ENCODE peak calls at places on chromosomes 12 and 14, in nine cellular contexts. G is adrenal gland, K is A549, F is sigmoid colon, A is testis, U is ovary, V is lower leg skin, E is uterus, P is IMR-90. X is an unnamed sample.
A peak's percentile ranks its signal among the peaks of the same experiment; 100 is the strongest.

GRCh38 chr12:50647479-50647878 is 116.4 kb upstream of the ATF1 start:
- DNase-seq in G (no peak), K (no peak), F (no peak), A (no peak), U (no peak), V (no peak), E (no peak), P (peak; percentile 37), X (no peak)

GRCh38 chr14:24289649-24290283 is 9.8 kb downstream of the DHRS1 start:
- DNase-seq in G (no peak), K (no peak), F (no peak), A (no peak), U (no peak), V (no peak), E (no peak), P (no peak), X (no peak)

GRCh38 chr12:109764123-109764522 is 50.5 kb downstream of the FAM222A start:
- DNase-seq in G (no peak), K (no peak), F (no peak), A (no peak), U (no peak), V (no peak), E (no peak), P (no peak), X (no peak)

GRCh38 chr12:101703487-101703886 is 6.0 kb downstream of the CHPT1 start:
- DNase-seq in G (no peak), K (no peak), F (no peak), A (no peak), U (no peak), V (no peak), E (no peak), P (no peak), X (no peak)

GRCh38 chr14:68094158-68094557 is 274.6 kb downstream of the RAD51B start:
- DNase-seq in G (no peak), K (no peak), F (no peak), A (no peak), U (no peak), V (no peak), E (no peak), P (no peak), X (no peak)

GRCh38 chr12:51482808-51483532 is 58.3 kb downstream of the SLC4A8 start:
- DNase-seq in G (no peak), K (no peak), F (no peak), A (no peak), U (no peak), V (no peak), E (no peak), P (no peak), X (no peak)

GRCh38 chr12:8894986-8895385 is 19.3 kb upstream of the PHC1 start:
- DNase-seq in G (no peak), K (no peak), F (no peak), A (peak; percentile 29), U (no peak), V (no peak), E (no peak), P (no peak), X (no peak)

GRCh38 chr12:15522574-15523187 is 200.4 kb downstream of the PTPRO start:
- DNase-seq in G (no peak), K (peak; percentile 54), F (no peak), A (no peak), U (no peak), V (no peak), E (no peak), P (peak; percentile 34), X (no peak)

GRCh38 chr14:20469890-20470858 is 968 bp downstream of the PNP start:
- DNase-seq in G (peak; percentile 61), K (peak; percentile 71), F (peak; percentile 73), A (peak; percentile 35), U (no peak), V (peak; percentile 60), E (peak; percentile 16), P (peak; percentile 57), X (peak; percentile 13)
- TF ChIP-seq CTCF in G (no peak), K (no peak), F (peak; percentile 12), A (no peak), U (no peak), V (no peak), E (no peak), P (no peak), X (no peak)

GRCh38 chr12:54560374-54560858 is 11.0 kb downstream of the PDE1B start:
- DNase-seq in G (peak; percentile 87), K (peak; percentile 80), F (peak; percentile 96), A (peak; percentile 98), U (peak; percentile 94), V (peak; percentile 93), E (peak; percentile 93), P (peak; percentile 36), X (peak; percentile 94)
- TF ChIP-seq POLR2A in G (peak; percentile 11), K (no peak), F (no peak), A (peak; percentile 35), U (peak; percentile 80), V (no peak), E (peak; percentile 63), P (no peak), X (peak; percentile 50)

DNA sequence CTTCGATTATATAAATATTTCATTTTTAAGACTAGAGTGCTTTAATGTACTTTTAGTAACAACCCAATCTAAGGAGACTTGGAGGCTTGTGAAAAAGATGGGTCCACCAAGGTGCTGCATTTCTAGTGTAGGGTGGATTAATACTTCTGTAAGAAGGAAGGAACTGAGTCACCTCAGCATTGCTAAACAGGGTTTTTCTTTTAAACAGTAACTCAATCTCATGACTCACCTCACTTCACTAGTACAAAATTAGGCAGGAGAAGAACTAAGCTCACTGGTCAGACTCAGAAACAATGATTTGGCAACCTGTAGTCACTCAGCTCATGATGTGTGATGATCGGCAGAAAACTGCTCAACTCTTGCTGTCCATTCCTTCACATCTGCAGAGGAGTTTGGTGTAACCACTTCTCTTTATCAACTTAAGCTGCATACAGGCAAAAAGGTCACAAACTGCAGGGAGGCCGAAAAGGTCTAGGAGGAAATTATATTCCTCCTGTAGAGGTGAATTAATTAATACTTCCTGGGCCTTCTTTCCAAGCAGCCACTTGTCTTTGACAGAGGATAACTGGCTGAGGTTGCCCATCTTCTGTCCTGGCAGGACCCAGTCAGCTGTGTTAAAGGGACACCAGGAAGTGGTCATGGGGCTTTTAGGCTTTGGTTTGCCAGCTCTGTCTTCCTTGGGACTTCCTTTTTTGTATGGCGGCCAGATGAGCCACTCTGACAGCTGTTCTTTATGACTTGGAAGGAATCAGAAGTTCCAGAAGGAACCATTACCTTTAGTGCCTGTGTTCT is 466.9 kb downstream of the FUT8 start:
- DNase-seq in G (no peak), K (peak; percentile 45), F (no peak), A (no peak), U (no peak), V (no peak), E (no peak), P (peak; percentile 60), X (no peak)
- TF ChIP-seq CTCF in G (no peak), K (no peak), F (no peak), A (no peak), U (no peak), V (no peak), E (no peak), P (no peak), X (no peak)

DNA sequence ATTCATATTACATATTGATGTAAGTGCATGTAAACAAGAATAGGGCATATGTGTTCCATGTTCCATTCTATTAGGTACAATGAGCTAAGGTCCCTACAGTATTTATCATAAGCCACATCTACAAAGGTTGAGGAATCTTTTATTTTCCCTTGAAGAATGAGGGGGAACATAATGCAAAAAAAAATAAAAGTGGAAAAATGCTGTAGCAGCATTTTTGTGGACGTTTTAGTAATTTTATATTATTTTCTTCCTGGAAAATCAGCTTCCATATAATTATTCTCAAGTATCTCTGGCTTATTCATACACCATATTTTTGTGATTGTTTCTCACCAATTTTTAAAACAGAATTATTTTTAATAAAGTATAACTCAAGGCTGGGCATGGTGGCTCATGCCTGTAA is 148.7 kb downstream of the MED13L start:
- DNase-seq in G (no peak), K (no peak), F (no peak), A (no peak), U (no peak), V (no peak), E (no peak), P (no peak), X (no peak)
- TF ChIP-seq POLR2A in G (no peak), K (no peak), F (no peak), A (no peak), U (no peak), V (no peak), E (no peak), P (no peak), X (no peak)

GRCh38 chr12:27732281-27732680 is 21.6 kb downstream of the MRPS35 start:
- DNase-seq in G (no peak), K (peak; percentile 42), F (no peak), A (peak; percentile 49), U (no peak), V (no peak), E (no peak), P (no peak), X (no peak)
- TF ChIP-seq CTCF in G (no peak), K (no peak), F (no peak), A (no peak), U (no peak), V (no peak), E (no peak), P (peak; percentile 15), X (no peak)

GRCh38 chr14:100279563-100279962 is 26.7 kb downstream of the SLC25A29 start:
- DNase-seq in G (no peak), K (no peak), F (no peak), A (no peak), U (no peak), V (no peak), E (no peak), P (no peak), X (no peak)
- TF ChIP-seq POLR2A in G (no peak), K (no peak), F (no peak), A (no peak), U (no peak), V (no peak), E (no peak), P (no peak), X (no peak)

GRCh38 chr14:91805659-91806058 is 61.7 kb downstream of the TC2N start:
- DNase-seq in G (no peak), K (no peak), F (no peak), A (no peak), U (no peak), V (no peak), E (no peak), P (no peak), X (no peak)

GRCh38 chr14:91801358-91801757 is 66.0 kb downstream of the TC2N start:
- DNase-seq in G (no peak), K (no peak), F (no peak), A (no peak), U (no peak), V (no peak), E (no peak), P (no peak), X (no peak)

GRCh38 chr14:91810699-91811098 is 56.6 kb downstream of the TC2N start:
- DNase-seq in G (no peak), K (no peak), F (no peak), A (no peak), U (no peak), V (no peak), E (no peak), P (no peak), X (no peak)

DNA sequence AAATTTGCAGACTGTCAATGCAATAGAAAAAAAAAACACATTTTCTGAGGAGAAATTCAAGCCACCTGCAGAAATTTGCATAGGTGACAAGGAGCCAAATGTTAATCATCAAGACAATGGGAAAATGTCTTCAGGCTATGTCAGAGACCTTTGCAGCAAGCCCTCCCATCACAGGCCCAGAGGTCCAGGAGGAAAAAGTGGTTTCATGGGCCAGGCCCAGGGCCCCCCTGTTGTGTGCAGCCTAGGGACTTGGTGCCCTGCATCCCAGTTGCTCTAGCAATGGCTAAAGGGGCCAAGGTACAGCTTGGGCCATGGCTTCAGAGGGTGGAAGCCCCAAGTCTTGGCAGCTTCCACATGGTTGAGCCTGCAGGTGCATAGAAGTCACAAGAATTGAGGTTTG is 60.6 kb downstream of the TC2N start:
- DNase-seq in G (no peak), K (no peak), F (no peak), A (no peak), U (no peak), V (no peak), E (no peak), P (no peak), X (no peak)
- TF ChIP-seq CTCF in G (no peak), K (no peak), F (no peak), A (no peak), U (no peak), V (no peak), E (no peak), P (no peak), X (no peak)